ENCODE peak calls at places on chromosomes 12 and 14, in seven cellular contexts. L is cardiac muscle cell, W is lower lobe of right lung, O is tibial nerve, H is A549, I is mammary epithelial cell, F is GM23248. Y is an unnamed sample.

GRCh38 chr14:30045720-30046119 is 118.1 kb upstream of the PRKD1 start:
- DNase-seq in L (no peak), W (no peak), O (no peak), H (no peak), I (no peak), F (no peak), Y (no peak)

GRCh38 chr14:101761881-101762529 is 496 bp downstream of the PPP2R5C start:
- DNase-seq in L (peak; percentile 22), W (peak; percentile 71), O (peak; percentile 39), H (no peak), I (no peak), F (peak; percentile 68), Y (no peak)

GRCh38 chr12:89316705-89317139 is 35.6 kb downstream of the DUSP6 start:
- DNase-seq in L (no peak), W (no peak), O (no peak), H (no peak), I (no peak), F (no peak), Y (no peak)

GRCh38 chr12:111767362-111768158 is 827 bp downstream of the ALDH2 start:
- DNase-seq in L (peak; percentile 35), W (no peak), O (no peak), H (peak; percentile 67), I (no peak), F (peak; percentile 57), Y (no peak)

GRCh38 chr12:48875944-48876520 is 10.4 kb upstream of the RND1 start:
- DNase-seq in L (no peak), W (no peak), O (no peak), H (no peak), I (no peak), F (peak; percentile 40), Y (no peak)

GRCh38 chr12:127083028-127083949 is 1183.7 kb upstream of the TMEM132C start:
- DNase-seq in L (peak; percentile 73), W (no peak), O (peak; percentile 6), H (peak; percentile 84), I (peak; percentile 78), F (peak; percentile 88), Y (no peak)

GRCh38 chr14:22634233-22634632 is 9.9 kb downstream of the OR6J1 start:
- DNase-seq in L (no peak), W (no peak), O (no peak), H (no peak), I (no peak), F (no peak), Y (no peak)

GRCh38 chr14:79018846-79019245 is 848.7 kb downstream of the NRXN3 start:
- DNase-seq in L (peak; percentile 49), W (no peak), O (no peak), H (no peak), I (peak; percentile 47), F (peak; percentile 56), Y (no peak)

GRCh38 chr14:70563417-70563816 is 28.6 kb upstream of the ADAM20 start:
- DNase-seq in L (no peak), W (no peak), O (no peak), H (no peak), I (no peak), F (no peak), Y (no peak)

GRCh38 chr12:48189331-48190125 is 6.1 kb downstream of the CCDC184 start:
- DNase-seq in L (peak; percentile 82), W (no peak), O (peak; percentile 90), H (peak; percentile 74), I (peak; percentile 55), F (peak; percentile 65), Y (peak; percentile 73)

GRCh38 chr12:124592050-124592449 is 24.6 kb upstream of the NCOR2 start:
- DNase-seq in L (peak; percentile 42), W (no peak), O (no peak), H (no peak), I (peak; percentile 73), F (peak; percentile 89), Y (no peak)

GRCh38 chr14:73784065-73784987 is 67.3 kb upstream of the PTGR2 start:
- DNase-seq in L (peak; percentile 78), W (no peak), O (no peak), H (no peak), I (peak; percentile 70), F (peak; percentile 90), Y (peak; percentile 51)

GRCh38 chr12:102806592-102806991 is 110.5 kb downstream of the PAH start:
- DNase-seq in L (no peak), W (no peak), O (no peak), H (no peak), I (no peak), F (no peak), Y (no peak)

GRCh38 chr14:85131523-85131922 is 398.4 kb upstream of the FLRT2 start:
- DNase-seq in L (no peak), W (no peak), O (no peak), H (no peak), I (peak; percentile 54), F (no peak), Y (no peak)

GRCh38 chr14:74843653-74844052 is 32.3 kb downstream of the PROX2 start:
- DNase-seq in L (peak; percentile 69), W (no peak), O (peak; percentile 26), H (no peak), I (no peak), F (peak; percentile 74), Y (no peak)

GRCh38 chr12:122878780-122879612 is 16.9 kb downstream of the VPS37B start:
- DNase-seq in L (no peak), W (no peak), O (no peak), H (no peak), I (no peak), F (no peak), Y (peak; percentile 27)

GRCh38 chr14:70784886-70785285 is 24.4 kb downstream of the MAP3K9 start:
- DNase-seq in L (no peak), W (no peak), O (no peak), H (no peak), I (peak; percentile 70), F (no peak), Y (no peak)

GRCh38 chr12:113185180-113186032 is at the start of the genes DDX54 and RITA1:
- DNase-seq in L (peak; percentile 86), W (peak; percentile 85), O (peak; percentile 77), H (peak; percentile 91), I (peak; percentile 77), F (peak; percentile 86), Y (peak; percentile 86)

GRCh38 chr14:81517798-81518398 is 15.8 kb downstream of the SEL1L start:
- DNase-seq in L (peak; percentile 43), W (peak; percentile 57), O (no peak), H (no peak), I (no peak), F (peak; percentile 78), Y (peak; percentile 47)

GRCh38 chr12:24948816-24949722 is at the start of gene BCAT1:
- DNase-seq in L (peak; percentile 91), W (peak; percentile 86), O (peak; percentile 58), H (peak; percentile 77), I (peak; percentile 32), F (peak; percentile 92), Y (peak; percentile 78)

DNA sequence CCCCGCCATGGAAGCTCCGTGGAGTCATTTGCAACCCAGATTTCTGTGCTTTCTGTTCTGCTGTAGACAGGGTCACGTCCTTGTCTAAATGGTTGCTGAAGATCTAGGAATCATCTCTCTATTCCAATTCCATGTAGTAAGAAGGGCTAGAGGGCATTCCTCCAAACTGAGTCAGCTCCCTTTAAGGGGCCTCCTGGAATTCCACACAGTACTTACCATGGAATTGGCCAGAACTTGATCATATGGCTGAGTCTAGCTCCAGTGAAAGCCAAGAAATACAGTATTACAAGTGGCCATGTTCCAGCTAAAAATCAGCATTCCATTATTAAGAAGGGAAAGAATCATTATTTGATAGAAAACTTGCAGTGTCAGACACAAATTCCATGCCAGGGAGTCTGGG is 171.9 kb downstream of the PRKCH start:
- DNase-seq in L (peak; percentile 95), W (no peak), O (no peak), H (peak; percentile 48), I (peak; percentile 41), F (peak; percentile 94), Y (no peak)
- H3K4me3 ChIP-seq in L (no peak overlapping the region), W (no peak overlapping the region), O (no peak overlapping the region), H (no peak overlapping the region), I (no peak overlapping the region), F (peak overlapping the region; percentile 9), Y (no peak overlapping the region)

GRCh38 chr12:50024227-50024626 is 1.1 kb downstream of the RACGAP1 start:
- DNase-seq in L (no peak), W (no peak), O (no peak), H (no peak), I (no peak), F (no peak), Y (no peak)

GRCh38 chr12:50022903-50023302 is 2.4 kb downstream of the RACGAP1 start:
- DNase-seq in L (no peak), W (no peak), O (no peak), H (no peak), I (no peak), F (no peak), Y (no peak)

GRCh38 chr12:50025187-50026059 is at the start of gene RACGAP1:
- DNase-seq in L (peak; percentile 99), W (peak; percentile 95), O (peak; percentile 91), H (peak; percentile 99), I (peak; percentile 97), F (peak; percentile 99), Y (peak; percentile 93)

GRCh38 chr12:50026691-50027090 is 1.4 kb upstream of the RACGAP1 start:
- DNase-seq in L (no peak), W (no peak), O (no peak), H (no peak), I (no peak), F (no peak), Y (peak; percentile 11)

GRCh38 chr12:50024804-50025186 is 499 bp downstream of the RACGAP1 start:
- DNase-seq in L (no peak), W (no peak), O (no peak), H (peak; percentile 31), I (peak; percentile 21), F (peak; percentile 61), Y (no peak)
- H3K27ac ChIP-seq in L (peak overlapping the region; percentile 61), W (peak overlapping the region; percentile 66), O (peak overlapping the region; percentile 81), H (peak overlapping the region; percentile 91), I (peak overlapping the region; percentile 86), F (peak overlapping the region; percentile 57), Y (peak overlapping the region; percentile 54)

GRCh38 chr12:105470102-105470501 is 139.6 kb downstream of the C12orf75 start:
- DNase-seq in L (no peak), W (no peak), O (no peak), H (no peak), I (no peak), F (no peak), Y (no peak)
- H3K4me3 ChIP-seq in L (no peak overlapping the region), W (no peak overlapping the region), O (no peak overlapping the region), H (no peak overlapping the region), I (no peak overlapping the region), F (no peak overlapping the region), Y (no peak overlapping the region)

GRCh38 chr12:107818984-107819383 is 44.5 kb downstream of the ASCL4 start:
- DNase-seq in L (no peak), W (no peak), O (no peak), H (no peak), I (peak; percentile 5), F (peak; percentile 89), Y (no peak)
- H3K27ac ChIP-seq in L (no peak overlapping the region), W (no peak overlapping the region), O (no peak overlapping the region), H (no peak overlapping the region), I (no peak overlapping the region), F (no peak overlapping the region), Y (no peak overlapping the region)

DNA sequence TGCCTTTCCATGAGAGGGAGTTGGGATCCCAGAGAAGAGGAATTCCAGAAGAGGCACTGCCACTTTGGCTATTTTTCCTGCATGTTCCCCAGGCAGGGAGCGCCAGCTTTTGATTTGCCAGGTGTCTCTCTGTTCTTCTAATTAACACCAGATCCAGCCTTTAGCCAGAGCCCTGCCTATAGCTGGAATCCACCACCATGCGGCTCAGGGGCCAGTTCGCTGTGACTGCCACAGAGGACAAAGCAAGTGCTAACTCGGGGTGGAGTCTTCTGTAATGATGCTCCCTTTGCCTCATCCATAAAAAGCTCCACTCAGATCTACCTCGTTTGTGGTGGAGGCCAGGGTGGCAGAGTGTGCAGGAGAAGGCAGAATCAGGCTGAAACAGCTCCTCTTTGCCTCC is 17.9 kb upstream of the CTDSP2 start:
- DNase-seq in L (no peak), W (no peak), O (no peak), H (no peak), I (no peak), F (peak; percentile 80), Y (no peak)
- H3K4me3 ChIP-seq in L (no peak overlapping the region), W (peak overlapping the region; percentile 60), O (peak overlapping the region; percentile 58), H (no peak overlapping the region), I (no peak overlapping the region), F (peak overlapping the region; percentile 74), Y (peak overlapping the region; percentile 65)